ENCODE peak calls at places on chromosomes 16 and 17, in six cellular contexts. O is fibroblast of pulmonary artery, T is renal cortical epithelial cell, X is T-helper 1 cell, M is sciatic nerve, L is NCI-H1694 treated with DMSO at 0.1 percent for 48 hours. K is an unnamed sample.
A peak's percentile ranks its signal among the peaks of the same experiment; 100 is the strongest.

GRCh38 chr17:8935194-8935593 is 30.3 kb downstream of the PIK3R5 start:
- DNase-seq in X (no peak), O (no peak), T (no peak), M (no peak), L (no peak), K (no peak)

GRCh38 chr17:27038676-27039075 is 255.2 kb upstream of the WSB1 start:
- DNase-seq in T (no peak), O (no peak), M (no peak), X (no peak), L (peak; percentile 2), K (no peak)

GRCh38 chr17:9669551-9670008 is 24.3 kb downstream of the USP43 start:
- DNase-seq in T (no peak), X (no peak), L (no peak), O (no peak), M (no peak), K (no peak)

GRCh38 chr17:6912110-6913051 is 80.9 kb upstream of the TEKT1 start:
- DNase-seq in L (no peak), O (no peak), T (no peak), X (no peak), M (no peak), K (no peak)

GRCh38 chr17:17051380-17051779 is 9.1 kb downstream of the MPRIP start:
- DNase-seq in M (peak; percentile 41), O (no peak), X (no peak), L (no peak), T (no peak), K (no peak)

GRCh38 chr16:75471723-75472634 is 7.5 kb upstream of the TMEM170A start:
- DNase-seq in M (peak; percentile 66), T (peak; percentile 67), X (no peak), L (peak; percentile 66), O (peak; percentile 77), K (peak; percentile 19)

GRCh38 chr17:38568274-38568673 is 37.5 kb downstream of the SRCIN1 start:
- DNase-seq in T (no peak), X (no peak), O (no peak), L (no peak), M (no peak), K (no peak)

GRCh38 chr16:51922476-51922875 is 624.5 kb downstream of the TOX3 start:
- DNase-seq in O (no peak), T (no peak), L (no peak), M (no peak), X (no peak), K (no peak)

GRCh38 chr16:80627108-80627507 is 86.3 kb downstream of the DYNLRB2 start:
- DNase-seq in M (no peak), X (no peak), O (no peak), L (no peak), T (no peak), K (no peak)

GRCh38 chr16:12300490-12300889 is 324.0 kb downstream of the SNX29 start:
- DNase-seq in O (no peak), L (no peak), M (no peak), T (no peak), X (no peak), K (no peak)

GRCh38 chr17:58338454-58338841 is 9.9 kb upstream of the TSPOAP1 start:
- DNase-seq in O (no peak), M (no peak), X (no peak), L (no peak), T (no peak), K (no peak)

GRCh38 chr16:14164916-14165684 is 94.0 kb downstream of the MRTFB start:
- DNase-seq in X (no peak), L (no peak), M (no peak), T (no peak), O (no peak), K (no peak)

GRCh38 chr17:16516594-16517018 is 24.6 kb upstream of the LRRC75A start:
- DNase-seq in T (peak; percentile 71), O (peak; percentile 77), X (no peak), M (peak; percentile 61), L (peak; percentile 57), K (no peak)

GRCh38 chr17:35537569-35538209 is at the start of gene SLFN12L:
- DNase-seq in O (no peak), T (no peak), L (no peak), X (no peak), M (no peak), K (no peak)

GRCh38 chr16:16041196-16041892 is 91.9 kb downstream of the ABCC1 start:
- DNase-seq in M (no peak), X (no peak), T (no peak), O (no peak), L (no peak), K (no peak)

GRCh38 chr17:77482375-77483127 is 341.8 kb downstream of the SEC14L1 start:
- DNase-seq in L (no peak), M (peak; percentile 64), X (no peak), O (no peak), T (no peak), K (no peak)

GRCh38 chr17:35716897-35717839 is 14.3 kb upstream of the RASL10B start:
- DNase-seq in X (no peak), O (peak; percentile 23), M (no peak), T (no peak), L (no peak), K (no peak)

GRCh38 chr17:8670486-8670885 is 40.0 kb upstream of the MYH10 start:
- DNase-seq in O (no peak), T (no peak), M (no peak), L (no peak), X (no peak), K (no peak)

GRCh38 chr17:45775576-45776011 is 8.5 kb upstream of the CRHR1 start:
- DNase-seq in X (no peak), L (peak; percentile 45), O (no peak), T (peak; percentile 22), M (no peak), K (peak; percentile 67)

GRCh38 chr16:69141014-69141413 is 8.6 kb downstream of the UTP4 start:
- DNase-seq in T (no peak), M (no peak), L (no peak), X (no peak), O (no peak), K (no peak)

GRCh38 chr16:84607694-84608093 is 10.2 kb downstream of the COTL1 start:
- DNase-seq in O (no peak), T (no peak), X (no peak), L (no peak), M (no peak), K (no peak)

GRCh38 chr16:88561485-88562369 is 8.5 kb upstream of the ZC3H18 start:
- DNase-seq in T (peak; percentile 22), X (peak; percentile 48), M (no peak), L (peak; percentile 16), O (peak; percentile 55), K (no peak)

GRCh38 chr16:54431041-54431996 is 144.7 kb upstream of the IRX3 start:
- DNase-seq in T (no peak), L (no peak), X (no peak), M (no peak), O (no peak), K (no peak)

GRCh38 chr17:29256116-29256515 is 9.5 kb downstream of the CRYBA1 start:
- DNase-seq in M (no peak), T (no peak), X (no peak), O (no peak), L (no peak), K (no peak)

GRCh38 chr16:85569615-85570212 is 43.4 kb upstream of the GSE1 start:
- DNase-seq in T (peak; percentile 80), O (peak; percentile 52), L (no peak), M (no peak), X (no peak), K (peak; percentile 25)

GRCh38 chr16:14172200-14172805 is 101.2 kb downstream of the MRTFB start:
- DNase-seq in L (no peak), X (no peak), M (no peak), O (peak; percentile 84), T (peak; percentile 66), K (no peak)

GRCh38 chr17:9971991-9972390 is 66.9 kb upstream of the RCVRN start:
- DNase-seq in T (no peak), M (peak; percentile 84), O (peak; percentile 47), L (no peak), X (no peak), K (no peak)

GRCh38 chr16:2963611-2964415 is at the start of gene KREMEN2:
- DNase-seq in X (no peak), O (no peak), T (no peak), M (no peak), L (peak; percentile 30), K (peak; percentile 38)

GRCh38 chr16:89723279-89724250 is 2.2 kb downstream of the ZNF276 start:
- DNase-seq in X (peak; percentile 76), T (no peak), O (peak; percentile 18), M (peak; percentile 92), L (no peak), K (no peak)

K was measured in NCI-H446 treated with DMSO at 0.1 percent for 48 hours.